ENCODE peak calls at places on chromosome 9, in seven cellular contexts. E is endothelial cell of umbilical vein, S is gastrocnemius medialis, V is HepG2, O is spleen, J is tibial nerve, L is NB4. Y is an unnamed sample.

GRCh38 chr9:3385871-3386270 is 139.9 kb downstream of the RFX3 start:
- DNase-seq in E (no peak), S (no peak), V (no peak), O (no peak), J (no peak), L (no peak), Y (no peak)

GRCh38 chr9:128296340-128297220 is 20.5 kb downstream of the SWI5 start:
- DNase-seq in E (no peak), S (no peak), V (peak; percentile 46), O (no peak), J (no peak), L (peak; percentile 13), Y (no peak)

GRCh38 chr9:128118971-128119665 is 8.4 kb downstream of the PTGES2 start:
- DNase-seq in E (no peak), S (no peak), V (no peak), O (peak; percentile 68), J (no peak), L (no peak), Y (no peak)

GRCh38 chr9:127540664-127541041 is 71.4 kb upstream of the STXBP1 start:
- DNase-seq in E (no peak), S (no peak), V (no peak), O (no peak), J (no peak), L (no peak), Y (no peak)

GRCh38 chr9:94056442-94056974 is 27.8 kb upstream of the PTPDC1 start:
- DNase-seq in E (peak; percentile 58), S (no peak), V (no peak), O (no peak), J (no peak), L (no peak), Y (no peak)

GRCh38 chr9:108412755-108413154 is 443.0 kb downstream of the ACTL7B start:
- DNase-seq in E (no peak), S (no peak), V (no peak), O (no peak), J (no peak), L (peak; percentile 42), Y (peak; percentile 11)

GRCh38 chr9:128552744-128553221 is 396 bp downstream of the SPTAN1 start:
- DNase-seq in E (peak; percentile 43), S (no peak), V (no peak), O (peak; percentile 92), J (no peak), L (peak; percentile 74), Y (no peak)

GRCh38 chr9:89468271-89468960 is 29.5 kb downstream of the SEMA4D start:
- DNase-seq in E (no peak), S (no peak), V (no peak), O (no peak), J (no peak), L (no peak), Y (no peak)

GRCh38 chr9:127417130-127418036 is 6.8 kb upstream of the ZNF79 start:
- DNase-seq in E (no peak), S (no peak), V (no peak), O (no peak), J (no peak), L (no peak), Y (no peak)

GRCh38 chr9:91120200-91120599 is 241.5 kb downstream of the AUH start:
- DNase-seq in E (no peak), S (no peak), V (no peak), O (no peak), J (no peak), L (no peak), Y (no peak)

GRCh38 chr9:70540016-70540415 is 125.6 kb upstream of the KLF9 start:
- DNase-seq in E (no peak), S (no peak), V (no peak), O (no peak), J (no peak), L (no peak), Y (no peak)

GRCh38 chr9:135644631-135645218 is 5.4 kb upstream of the GLT6D1 start:
- DNase-seq in E (no peak), S (no peak), V (no peak), O (no peak), J (no peak), L (no peak), Y (no peak)

GRCh38 chr9:115142502-115143265 is 24.7 kb upstream of the TNC start:
- DNase-seq in E (no peak), S (no peak), V (no peak), O (no peak), J (no peak), L (no peak), Y (no peak)

GRCh38 chr9:135302329-135303279 is 177.0 kb upstream of the PPP1R26 start:
- DNase-seq in E (no peak), S (no peak), V (no peak), O (peak; percentile 60), J (no peak), L (no peak), Y (no peak)

GRCh38 chr9:101543098-101543735 is 9.6 kb downstream of the RNF20 start:
- DNase-seq in E (no peak), S (no peak), V (no peak), O (no peak), J (no peak), L (no peak), Y (no peak)

GRCh38 chr9:89387970-89388867 is 69.9 kb downstream of the SECISBP2 start:
- DNase-seq in E (no peak), S (peak; percentile 85), V (peak; percentile 65), O (peak; percentile 91), J (peak; percentile 41), L (peak; percentile 96), Y (no peak)

GRCh38 chr9:121817476-121817875 is 166.0 kb downstream of the DAB2IP start:
- DNase-seq in E (no peak), S (no peak), V (no peak), O (no peak), J (no peak), L (no peak), Y (no peak)

GRCh38 chr9:115063058-115063850 is 54.7 kb downstream of the TNC start:
- DNase-seq in E (no peak), S (no peak), V (no peak), O (no peak), J (no peak), L (no peak), Y (no peak)

GRCh38 chr9:129351058-129351641 is 173.1 kb upstream of the IER5L start:
- DNase-seq in E (no peak), S (no peak), V (no peak), O (no peak), J (no peak), L (no peak), Y (no peak)

GRCh38 chr9:84838879-84839278 is 169.3 kb downstream of the NTRK2 start:
- DNase-seq in E (no peak), S (no peak), V (no peak), O (no peak), J (no peak), L (no peak), Y (no peak)

GRCh38 chr9:116555556-116556180 is 131.4 kb upstream of the TRIM32 start:
- DNase-seq in E (no peak), S (no peak), V (no peak), O (no peak), J (no peak), L (no peak), Y (no peak)

GRCh38 chr9:114006931-114007691 is 71.0 kb downstream of the AMBP start:
- DNase-seq in E (no peak), S (no peak), V (no peak), O (peak; percentile 27), J (no peak), L (no peak), Y (no peak)

GRCh38 chr9:128898845-128899565 is 17.1 kb downstream of the LRRC8A start:
- DNase-seq in E (no peak), S (no peak), V (no peak), O (no peak), J (no peak), L (no peak), Y (no peak)

GRCh38 chr9:90442738-90443137 is 199.9 kb downstream of the DIRAS2 start:
- DNase-seq in E (no peak), S (no peak), V (no peak), O (no peak), J (no peak), L (no peak), Y (no peak)

GRCh38 chr9:74953235-74953741 is 576 bp upstream of the C9orf40 start:
- DNase-seq in E (peak; percentile 5), S (no peak), V (no peak), O (no peak), J (no peak), L (peak; percentile 8), Y (no peak)

GRCh38 chr9:96344458-96345180 is 38.9 kb downstream of the SLC35D2 start:
- DNase-seq in E (peak; percentile 83), S (peak; percentile 20), V (peak; percentile 84), O (no peak), J (peak; percentile 28), L (peak; percentile 58), Y (peak; percentile 95)

GRCh38 chr9:89564257-89564878 is 40.4 kb upstream of the GADD45G start:
- DNase-seq in E (peak; percentile 12), S (no peak), V (peak; percentile 50), O (peak; percentile 72), J (no peak), L (peak; percentile 70), Y (no peak)

GRCh38 chr9:120928720-120929389 is 2.3 kb upstream of the TRAF1 start:
- DNase-seq in E (peak; percentile 46), S (peak; percentile 57), V (peak; percentile 21), O (peak; percentile 98), J (peak; percentile 59), L (peak; percentile 78), Y (no peak)

GRCh38 chr9:134067904-134068741 is at the start of gene BRD3:
- DNase-seq in E (peak; percentile 80), S (peak; percentile 74), V (peak; percentile 71), O (peak; percentile 96), J (peak; percentile 75), L (peak; percentile 91), Y (peak; percentile 98)
- TF ChIP-seq POLR2A in E (peak; percentile 63), S (peak; percentile 89), V (no peak), O (no peak), J (peak; percentile 76), L (peak; percentile 61), Y (peak; percentile 67)

GRCh38 chr9:137550241-137550621 is at the start of gene PNPLA7:
- DNase-seq in E (peak; percentile 62), S (peak; percentile 94), V (peak; percentile 70), O (peak; percentile 92), J (peak; percentile 89), L (peak; percentile 72), Y (peak; percentile 98)
- TF ChIP-seq POLR2A in E (no peak), S (no peak), V (no peak), O (no peak), J (peak; percentile 29), L (no peak), Y (peak; percentile 26)

GRCh38 chr9:137178939-137179630 is 7.2 kb upstream of the TMEM210 start:
- DNase-seq in E (no peak), S (no peak), V (no peak), O (no peak), J (no peak), L (no peak), Y (no peak)
- TF ChIP-seq POLR2A in E (no peak), S (no peak), V (no peak), O (no peak), J (no peak), L (no peak), Y (no peak)

GRCh38 chr9:86945868-86946711 is 1.2 kb downstream of the GAS1 start:
- DNase-seq in E (peak; percentile 55), S (peak; percentile 38), V (no peak), O (peak; percentile 91), J (peak; percentile 43), L (peak; percentile 37), Y (peak; percentile 73)
- TF ChIP-seq POLR2A in E (no peak), S (peak; percentile 60), V (no peak), O (no peak), J (peak; percentile 22), L (no peak), Y (no peak)

Y was measured in H54.